ENCODE peak calls at places on chromosomes 2 and 18, in five cellular contexts. Z is CD8-positive, alpha-beta memory T cell; F is substantia nigra; J is colonic mucosa; X is coronary artery. K is an unnamed sample.

GRCh38 chr2:219570924-219571310 is 422 bp downstream of the OBSL1 start:
- DNase-seq in Z (no peak), F (no peak), J (no peak), X (no peak), K (no peak)

GRCh38 chr2:161992526-161992925 is 81.5 kb downstream of the DPP4 start:
- DNase-seq in X (no peak), J (no peak), F (no peak), Z (peak), K (no peak)

GRCh38 chr2:167264380-167264779 is 376.1 kb downstream of the XIRP2 start:
- DNase-seq in Z (no peak), J (peak), X (no peak), F (peak), K (peak)

GRCh38 chr2:232315049-232315922 is 63.3 kb upstream of the ALPP start:
- DNase-seq in Z (peak), J (no peak), X (peak), F (peak), K (no peak)

GRCh38 chr18:78785706-78786105 is 193.9 kb upstream of the SALL3 start:
- DNase-seq in J (no peak), X (no peak), Z (no peak), F (no peak), K (no peak)

GRCh38 chr2:228065686-228066085 is 115.8 kb downstream of the SPHKAP start:
- DNase-seq in J (no peak), F (no peak), Z (no peak), X (no peak), K (no peak)

GRCh38 chr2:33441235-33441810 is 35.1 kb upstream of the RASGRP3 start:
- DNase-seq in X (peak), J (peak), Z (no peak), F (peak), K (peak)

GRCh38 chr2:31337860-31338259 is 76.7 kb downstream of the XDH start:
- DNase-seq in F (no peak), J (no peak), Z (no peak), X (no peak), K (no peak)

GRCh38 chr2:96957299-96957698 is 29.1 kb downstream of the FAM178B start:
- DNase-seq in F (no peak), Z (no peak), J (no peak), X (no peak), K (no peak)

GRCh38 chr18:38420611-38421010 is 855.0 kb upstream of the CELF4 start:
- DNase-seq in F (no peak), J (no peak), X (no peak), Z (no peak), K (no peak)

GRCh38 chr2:150165988-150166965 is 321.2 kb downstream of the RND3 start:
- DNase-seq in F (peak), X (no peak), J (no peak), Z (no peak), K (peak)

GRCh38 chr2:65746919-65747678 is 314.7 kb upstream of the SPRED2 start:
- DNase-seq in X (no peak), Z (no peak), J (no peak), F (peak), K (no peak)

GRCh38 chr2:105824446-105824845 is 79.7 kb downstream of the NCK2 start:
- DNase-seq in J (no peak), Z (no peak), X (no peak), F (no peak), K (no peak)

GRCh38 chr2:221895366-221896121 is 323.4 kb upstream of the EPHA4 start:
- DNase-seq in Z (no peak), F (no peak), X (no peak), J (no peak), K (no peak)

GRCh38 chr2:100130595-100131391 is 11.6 kb downstream of the AFF3 start:
- DNase-seq in J (no peak), X (no peak), Z (no peak), F (no peak), K (no peak)

GRCh38 chr18:67730884-67731283 is 214.4 kb upstream of the DSEL start:
- DNase-seq in Z (no peak), F (no peak), X (no peak), J (no peak), K (no peak)

GRCh38 chr2:86507600-86507999 is 55.6 kb downstream of the CHMP3 start:
- DNase-seq in J (no peak), F (no peak), Z (no peak), X (no peak), K (no peak)

GRCh38 chr2:164905307-164905706 is 50.0 kb downstream of the SLC38A11 start:
- DNase-seq in Z (no peak), X (no peak), F (no peak), J (no peak), K (no peak)

GRCh38 chr2:241507430-241508239 is 749 bp downstream of the STK25 start:
- DNase-seq in J (no peak), X (no peak), Z (peak), F (no peak), K (no peak)

GRCh38 chr18:45935591-45936335 is 31.4 kb downstream of the EPG5 start:
- DNase-seq in J (no peak), F (no peak), Z (no peak), X (no peak), K (no peak)

GRCh38 chr2:118699816-118700215 is 147.6 kb downstream of the EN1 start:
- DNase-seq in J (no peak), Z (no peak), X (no peak), F (no peak), K (no peak)

GRCh38 chr2:180196419-180196977 is 189.4 kb upstream of the CWC22 start:
- DNase-seq in Z (no peak), F (no peak), X (no peak), J (no peak), K (no peak)

GRCh38 chr18:11146238-11146946 is 3.0 kb downstream of the PIEZO2 start:
- DNase-seq in Z (no peak), J (no peak), F (peak), X (no peak), K (no peak)

GRCh38 chr2:71934595-71935263 is 212.9 kb downstream of the CYP26B1 start:
- DNase-seq in Z (no peak), F (no peak), X (peak), J (peak), K (no peak)
- H3K27ac ChIP-seq in Z (no peak), F (no peak), X (peak), J (no peak), K (no peak)

DNA sequence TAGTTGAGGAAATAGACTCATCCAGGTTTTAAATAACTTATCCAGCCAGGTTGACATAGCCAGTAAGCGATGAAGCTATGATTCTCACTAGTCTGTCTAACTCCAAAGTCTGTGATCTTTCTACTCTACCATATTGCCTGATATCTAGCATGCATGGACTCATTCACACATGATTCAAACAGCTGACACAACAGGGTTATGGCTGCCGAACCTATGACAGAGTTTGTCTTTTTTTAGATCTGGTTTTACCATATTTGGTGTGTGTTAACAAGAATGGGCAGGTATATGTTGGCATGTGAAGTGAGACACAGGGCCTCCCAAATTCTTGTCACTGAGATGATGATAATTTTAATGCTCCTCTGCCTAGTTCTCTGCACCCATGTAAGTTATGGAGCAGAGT is 210.6 kb downstream of the BABAM2 start:
- DNase-seq in X (no peak), J (no peak), F (no peak), Z (no peak), K (no peak)
- H3K27ac ChIP-seq in X (no peak), J (no peak), F (no peak), Z (no peak), K (no peak)

DNA sequence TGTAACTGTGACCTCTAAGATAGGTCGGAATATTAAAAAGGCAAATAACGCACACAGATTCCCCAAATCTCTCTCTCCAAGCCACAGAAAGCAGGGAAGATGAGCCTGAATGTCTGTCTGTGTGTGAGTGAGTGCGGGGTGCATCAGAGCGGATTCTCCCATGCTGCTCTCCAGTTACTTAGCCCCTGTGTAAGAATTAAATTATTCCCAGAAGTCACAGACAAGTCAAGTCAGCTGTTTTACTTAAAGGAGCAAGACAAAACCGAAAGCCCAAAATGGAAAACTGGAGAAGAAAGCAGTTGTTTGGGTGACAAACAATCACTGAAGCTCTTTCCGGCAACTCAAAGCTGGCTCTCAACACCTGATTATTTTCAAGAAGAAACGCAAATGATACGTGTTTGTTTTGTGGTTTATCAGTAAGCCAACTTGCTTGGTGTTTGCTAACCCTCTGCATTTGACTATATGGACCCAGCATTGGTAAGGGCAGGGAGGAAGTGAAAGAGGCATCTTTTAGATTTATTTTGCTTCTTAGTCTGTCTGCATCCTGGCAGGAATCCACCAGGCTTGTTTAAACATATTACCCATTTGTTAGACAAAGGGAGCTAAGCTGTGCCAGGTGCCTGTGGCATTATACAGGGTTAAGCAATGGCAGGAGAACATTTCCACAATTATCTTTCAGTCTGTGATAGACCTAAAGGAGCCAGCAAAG is 121.5 kb upstream of the CREB1 start:
- DNase-seq in X (no peak), Z (no peak), F (no peak), J (no peak), K (no peak)
- H3K27ac ChIP-seq in X (no peak), Z (no peak), F (no peak), J (no peak), K (no peak)

GRCh38 chr2:11864724-11865123 is 118.3 kb downstream of the LPIN1 start:
- DNase-seq in X (peak), Z (no peak), F (no peak), J (peak), K (no peak)
- H3K27ac ChIP-seq in X (no peak), Z (no peak), F (no peak), J (no peak), K (no peak)

DNA sequence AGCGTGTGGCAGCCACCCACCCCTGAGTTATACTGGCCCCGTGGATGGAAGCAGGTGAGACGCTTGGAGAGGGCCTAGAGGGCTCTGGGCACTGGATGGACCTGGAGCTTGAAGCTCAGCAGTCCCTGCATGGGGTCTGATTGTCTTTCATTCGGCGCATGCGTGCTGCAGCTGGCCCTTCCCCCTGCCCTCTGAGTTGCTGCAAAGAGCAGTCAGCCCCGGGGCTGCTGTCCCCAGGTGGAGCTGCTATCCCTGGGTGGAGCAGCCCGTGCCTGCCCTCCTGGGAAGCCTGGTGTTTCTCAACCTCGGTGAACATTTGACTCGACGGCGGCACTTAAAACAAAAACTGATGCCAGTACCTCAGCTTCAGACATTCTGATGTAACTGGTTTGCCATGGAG is 29.6 kb downstream of the IGFBP5 start:
- DNase-seq in F (no peak), J (no peak), Z (no peak), X (no peak), K (no peak)
- H3K27ac ChIP-seq in F (no peak), J (no peak), Z (no peak), X (peak), K (no peak)

DNA sequence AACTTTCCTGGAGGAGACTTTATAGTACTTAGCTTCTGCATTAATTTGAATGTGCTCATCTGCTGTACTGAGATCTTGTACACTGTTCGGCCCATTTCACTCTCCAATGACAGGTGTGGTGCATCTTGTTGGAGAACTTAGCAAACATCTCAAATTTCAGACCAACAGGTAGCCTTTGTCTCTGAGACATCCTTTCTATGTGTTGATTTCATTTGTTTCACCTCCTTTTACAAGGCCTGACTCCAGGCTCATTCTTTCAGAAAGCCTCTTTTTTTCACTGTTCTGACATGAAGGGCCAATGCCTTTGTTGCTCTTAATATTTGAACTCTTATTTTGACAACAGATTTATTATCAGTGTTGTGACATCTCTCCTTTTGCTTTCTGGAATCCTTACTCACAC is 271.8 kb upstream of the FANCL start:
- DNase-seq in X (no peak), J (no peak), Z (no peak), F (no peak), K (no peak)
- H3K27ac ChIP-seq in X (no peak), J (no peak), Z (no peak), F (no peak), K (no peak)